ENCODE peak calls at places on chromosomes 5 and 9, in eight cellular contexts. K is AG04450; G is HTR-8/SVneo; Z is H7; D is right cardiac atrium; L is KG1; O is activated CD8-positive, alpha-beta memory T cell treated with anti-CD3 and anti-CD28 coated beads, Interleukin-2, amount 10 ng/mL, durations not matched to agents 7 days and 5 days; Q is PC-9. X is an unnamed sample.
A peak's percentile ranks its signal among the peaks of the same experiment; 100 is the strongest.

GRCh38 chr5:176899946-176900782 is 1.0 kb upstream of the HK3 start:
- DNase-seq in L (no peak), D (no peak), K (no peak), Q (peak; percentile 11), O (no peak), Z (peak; percentile 13), G (no peak), X (no peak)

GRCh38 chr9:36948051-36948450 is 86.0 kb downstream of the PAX5 start:
- DNase-seq in K (no peak), G (no peak), Q (no peak), D (no peak), L (no peak), Z (no peak), O (no peak), X (no peak)

GRCh38 chr5:73902327-73903051 is 276.5 kb downstream of the ARHGEF28 start:
- DNase-seq in L (peak; percentile 40), K (no peak), Z (peak; percentile 57), G (peak; percentile 54), O (no peak), D (no peak), Q (no peak), X (peak; percentile 56)

GRCh38 chr5:93022770-93023169 is 558.2 kb downstream of the NR2F1-AS1 start:
- DNase-seq in D (no peak), Q (no peak), G (no peak), Z (no peak), L (no peak), K (no peak), O (no peak), X (no peak)

GRCh38 chr5:98570661-98571181 is 202.7 kb upstream of the RGMB start:
- DNase-seq in Z (no peak), O (no peak), L (no peak), D (no peak), G (no peak), Q (no peak), K (no peak), X (no peak)

GRCh38 chr5:43041669-43042175 is 1.6 kb upstream of the ANXA2R start:
- DNase-seq in L (no peak), D (no peak), Z (no peak), Q (peak; percentile 84), K (peak; percentile 76), G (no peak), O (no peak), X (no peak)

GRCh38 chr9:110340306-110340705 is 2.6 kb upstream of the TXNDC8 start:
- DNase-seq in O (no peak), Z (peak; percentile 8), G (no peak), K (no peak), L (no peak), D (no peak), Q (no peak), X (no peak)

GRCh38 chr5:1208221-1208742 is 6.9 kb downstream of the SLC6A19 start:
- DNase-seq in Z (no peak), Q (no peak), G (no peak), O (no peak), L (no peak), D (peak; percentile 11), K (no peak), X (no peak)

GRCh38 chr5:55758231-55758630 is 20.4 kb downstream of the DDX4 start:
- DNase-seq in K (no peak), D (no peak), O (no peak), L (no peak), Z (no peak), G (no peak), Q (peak; percentile 40), X (no peak)

GRCh38 chr9:72983512-72984021 is 30.7 kb upstream of the ALDH1A1 start:
- DNase-seq in K (no peak), G (no peak), Q (no peak), D (no peak), L (no peak), Z (no peak), O (no peak), X (no peak)

GRCh38 chr5:92401492-92401891 is 1018.4 kb upstream of the ARRDC3 start:
- DNase-seq in O (no peak), Q (no peak), D (no peak), G (no peak), K (no peak), Z (peak; percentile 2), L (no peak), X (no peak)

GRCh38 chr9:33117306-33117705 is 40.8 kb upstream of the SMU1 start:
- DNase-seq in Q (peak; percentile 43), G (no peak), Z (no peak), O (peak; percentile 58), D (no peak), K (no peak), L (no peak), X (no peak)

GRCh38 chr5:175707751-175708375 is 50.0 kb downstream of the HRH2 start:
- DNase-seq in G (no peak), D (no peak), O (no peak), Q (no peak), K (no peak), L (no peak), Z (no peak), X (no peak)

GRCh38 chr5:123598028-123598689 is 86.2 kb downstream of the CSNK1G3 start:
- DNase-seq in O (no peak), Z (no peak), D (no peak), G (no peak), Q (no peak), K (no peak), L (no peak), X (no peak)

GRCh38 chr5:73908440-73908839 is 282.4 kb downstream of the ARHGEF28 start:
- DNase-seq in O (no peak), K (no peak), Z (no peak), G (no peak), L (no peak), D (no peak), Q (no peak), X (no peak)

GRCh38 chr9:89676281-89676680 is 71.5 kb downstream of the GADD45G start:
- DNase-seq in G (no peak), Z (no peak), L (no peak), D (peak; percentile 77), Q (no peak), K (no peak), O (no peak), X (no peak)

GRCh38 chr9:112921549-112921948 is 30.9 kb upstream of the SLC46A2 start:
- DNase-seq in Z (peak; percentile 33), O (no peak), L (no peak), D (no peak), Q (peak; percentile 50), K (peak; percentile 36), G (peak; percentile 19), X (no peak)

GRCh38 chr5:149420509-149421371 is 41.6 kb upstream of the IL17B start:
- DNase-seq in G (no peak), Q (no peak), O (no peak), D (peak; percentile 72), Z (peak; percentile 44), L (no peak), K (peak; percentile 89), X (no peak)

GRCh38 chr5:45772402-45772801 is 76.2 kb upstream of the HCN1 start:
- DNase-seq in L (no peak), K (no peak), G (no peak), Z (no peak), Q (no peak), D (no peak), O (no peak), X (no peak)

GRCh38 chr5:115656404-115656803 is 30.6 kb upstream of the TMED7 start:
- DNase-seq in D (no peak), L (no peak), G (no peak), K (no peak), Q (no peak), O (no peak), Z (no peak), X (no peak)

GRCh38 chr5:83255268-83255667 is 177.9 kb downstream of the XRCC4 start:
- DNase-seq in Q (no peak), K (no peak), O (no peak), Z (no peak), L (no peak), G (no peak), D (no peak), X (no peak)

GRCh38 chr5:55823151-55823796 is 27.9 kb upstream of the IL31RA start:
- DNase-seq in G (no peak), Z (no peak), L (no peak), O (no peak), K (no peak), D (no peak), Q (peak; percentile 38), X (no peak)

GRCh38 chr5:1317921-1318565 is 23.2 kb upstream of the TERT start:
- DNase-seq in D (no peak), O (no peak), Q (no peak), K (no peak), G (no peak), Z (no peak), L (no peak), X (no peak)